ENCODE peak calls at places on chromosomes 2 and 18, in four cellular contexts. B, C, Z and Q are unnamed samples. For H3K4me1, the result is how much of the 10 kb centered on the place peaks cover.

GRCh38 chr18:26794210-26795101 is 71.1 kb downstream of the AQP4 start:
- DNase-seq in B (no peak), C (no peak), Z (no peak), Q (no peak)

GRCh38 chr2:10977003-10977402 is 65.3 kb downstream of the KCNF1 start:
- DNase-seq in B (no peak), C (no peak), Z (no peak), Q (peak)

GRCh38 chr2:110679337-110679707 is 1.5 kb upstream of the BUB1 start:
- DNase-seq in B (peak), C (peak), Z (no peak), Q (no peak)

GRCh38 chr2:86238354-86238753 is 39.1 kb downstream of the MRPL35 start:
- DNase-seq in B (no peak), C (no peak), Z (no peak), Q (no peak)

GRCh38 chr18:54387631-54388030 is 29.9 kb downstream of the C18orf54 start:
- DNase-seq in B (no peak), C (no peak), Z (no peak), Q (no peak)

GRCh38 chr18:80163183-80163582 is 54.1 kb downstream of the ADNP2 start:
- DNase-seq in B (no peak), C (no peak), Z (no peak), Q (no peak)

GRCh38 chr2:64617631-64618151 is 36.0 kb downstream of the SERTAD2 start:
- DNase-seq in B (no peak), C (no peak), Z (no peak), Q (no peak)

GRCh38 chr18:66344227-66344626 is 259.7 kb downstream of the CDH19 start:
- DNase-seq in B (no peak), C (no peak), Z (no peak), Q (no peak)

GRCh38 chr18:11034816-11035215 is 114.6 kb downstream of the PIEZO2 start:
- DNase-seq in B (no peak), C (no peak), Z (no peak), Q (no peak)

GRCh38 chr2:126832038-126832437 is 66.7 kb upstream of the TEX51 start:
- DNase-seq in B (no peak), C (no peak), Z (no peak), Q (no peak)

GRCh38 chr2:207830778-207831549 is 61.3 kb upstream of the FZD5 start:
- DNase-seq in B (no peak), C (no peak), Z (no peak), Q (no peak)

GRCh38 chr2:95121150-95121494 is 486 bp downstream of the MRPS5 start:
- DNase-seq in B (no peak), C (peak), Z (no peak), Q (no peak)

GRCh38 chr2:217876253-217876570 is 126.6 kb downstream of the TNS1 start:
- DNase-seq in B (no peak), C (no peak), Z (no peak), Q (no peak)
- H3K4me1 ChIP-seq in B (under half), C (under half), Z (under half), Q (half or more)

GRCh38 chr2:23418490-23418911 is 33.5 kb downstream of the KLHL29 start:
- DNase-seq in B (no peak), C (no peak), Z (no peak), Q (no peak)
- H3K27ac ChIP-seq in B (peak), C (no peak), Z (no peak), Q (no peak)

GRCh38 chr2:20421988-20422678 is 24.7 kb upstream of the RHOB start:
- DNase-seq in B (peak), C (no peak), Z (peak), Q (peak)
- H3K4me1 ChIP-seq in B (under half), C (under half), Z (under half), Q (under half)

DNA sequence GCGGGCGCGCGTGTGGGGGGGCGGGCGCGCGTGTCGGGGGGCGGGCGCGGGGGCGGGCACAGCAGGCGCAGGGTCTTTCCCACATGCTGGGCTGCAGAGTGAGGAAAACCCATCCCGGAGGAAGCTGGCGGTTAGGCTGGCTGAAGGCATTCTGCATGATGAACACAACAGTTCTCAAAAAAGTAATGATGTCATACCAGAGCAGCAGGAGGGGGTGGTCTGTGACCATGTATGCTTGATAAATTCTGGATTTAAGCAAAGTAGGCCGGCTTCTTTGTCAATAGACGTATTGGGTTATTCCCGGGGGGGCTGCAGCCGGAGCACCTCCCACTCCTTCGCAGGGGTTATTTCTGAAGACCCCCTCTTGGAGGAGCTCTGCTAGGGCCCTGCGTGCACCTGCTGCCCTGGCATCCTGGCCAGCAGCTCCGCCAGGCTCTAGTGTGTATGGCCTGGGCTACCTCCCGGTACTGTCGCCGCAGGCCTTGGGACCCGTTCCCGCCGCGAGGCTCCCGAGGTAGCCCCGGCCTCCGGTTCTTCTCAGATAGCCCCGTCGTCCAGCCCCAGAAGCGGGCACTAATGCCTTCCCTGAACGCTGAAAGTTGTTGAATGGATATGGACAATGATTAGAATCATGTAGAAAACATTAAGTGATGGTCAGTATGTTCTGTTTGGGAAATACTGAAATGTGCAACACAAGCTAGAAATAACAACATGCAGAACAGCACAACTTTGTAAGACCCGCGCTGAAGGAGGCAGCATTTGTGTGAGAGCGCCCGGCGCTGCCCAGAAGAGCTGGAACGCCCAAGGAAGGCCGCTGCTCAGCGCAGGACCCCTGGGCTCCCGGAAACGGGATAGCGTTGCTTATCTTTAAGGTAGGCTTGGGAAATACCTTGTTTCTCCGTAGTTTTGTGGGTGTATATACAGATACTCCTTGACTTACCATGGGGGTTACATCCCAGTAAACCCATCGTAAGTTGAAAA is 101.4 kb upstream of the RAB6C start:
- DNase-seq in B (peak), C (no peak), Z (peak), Q (peak)
- H3K27ac ChIP-seq in B (peak), C (no peak), Z (no peak), Q (peak)

GRCh38 chr2:128169094-128169493 is 78.1 kb downstream of the UGGT1 start:
- DNase-seq in B (no peak), C (no peak), Z (no peak), Q (no peak)
- H3K4me1 ChIP-seq in B (under half), C (under half), Z (under half), Q (under half)

GRCh38 chr2:196233033-196233807 is 61.8 kb upstream of the STK17B start:
- DNase-seq in B (peak), C (peak), Z (peak), Q (no peak)

GRCh38 chr2:196230460-196230859 is 59.1 kb upstream of the STK17B start:
- DNase-seq in B (no peak), C (no peak), Z (no peak), Q (no peak)

GRCh38 chr2:196230051-196230450 is 58.7 kb upstream of the STK17B start:
- DNase-seq in B (no peak), C (no peak), Z (no peak), Q (no peak)

GRCh38 chr2:196234672-196235071 is 63.3 kb upstream of the STK17B start:
- DNase-seq in B (no peak), C (no peak), Z (no peak), Q (no peak)

GRCh38 chr2:196233808-196234501 is 62.6 kb upstream of the STK17B start:
- DNase-seq in B (no peak), C (peak), Z (no peak), Q (no peak)
- H3K27ac ChIP-seq in B (peak), C (peak), Z (peak), Q (peak)

DNA sequence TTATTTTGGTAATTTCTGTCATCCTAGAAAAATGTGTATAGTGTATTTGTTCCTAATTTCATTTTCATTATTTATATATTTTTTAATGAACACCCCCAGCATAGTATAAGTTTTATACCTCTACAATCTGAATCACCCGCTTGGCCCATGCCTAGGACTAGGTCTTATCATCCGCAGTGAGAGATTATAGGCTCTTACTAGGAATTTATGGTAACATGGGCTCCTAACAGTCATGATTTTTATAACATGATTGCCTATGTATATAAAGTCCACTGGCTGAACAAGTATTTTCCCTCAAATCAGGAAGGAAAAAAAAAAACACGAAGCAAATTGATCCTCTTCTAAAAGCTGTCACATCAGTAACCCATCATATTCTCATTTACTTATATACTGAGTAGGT is 666.1 kb upstream of the NRXN1 start:
- DNase-seq in B (no peak), C (no peak), Z (no peak), Q (no peak)
- H3K4me1 ChIP-seq in B (under half), C (under half), Z (under half), Q (under half)

GRCh38 chr2:59180111-59180510 is 939.0 kb upstream of the FANCL start:
- DNase-seq in B (no peak), C (no peak), Z (no peak), Q (no peak)

GRCh38 chr2:59182249-59182648 is 941.1 kb upstream of the FANCL start:
- DNase-seq in B (no peak), C (no peak), Z (no peak), Q (no peak)

GRCh38 chr2:59183070-59183469 is 941.9 kb upstream of the FANCL start:
- DNase-seq in B (no peak), C (no peak), Z (no peak), Q (no peak)

GRCh38 chr2:59181347-59181746 is 940.2 kb upstream of the FANCL start:
- DNase-seq in B (no peak), C (no peak), Z (no peak), Q (no peak)

DNA sequence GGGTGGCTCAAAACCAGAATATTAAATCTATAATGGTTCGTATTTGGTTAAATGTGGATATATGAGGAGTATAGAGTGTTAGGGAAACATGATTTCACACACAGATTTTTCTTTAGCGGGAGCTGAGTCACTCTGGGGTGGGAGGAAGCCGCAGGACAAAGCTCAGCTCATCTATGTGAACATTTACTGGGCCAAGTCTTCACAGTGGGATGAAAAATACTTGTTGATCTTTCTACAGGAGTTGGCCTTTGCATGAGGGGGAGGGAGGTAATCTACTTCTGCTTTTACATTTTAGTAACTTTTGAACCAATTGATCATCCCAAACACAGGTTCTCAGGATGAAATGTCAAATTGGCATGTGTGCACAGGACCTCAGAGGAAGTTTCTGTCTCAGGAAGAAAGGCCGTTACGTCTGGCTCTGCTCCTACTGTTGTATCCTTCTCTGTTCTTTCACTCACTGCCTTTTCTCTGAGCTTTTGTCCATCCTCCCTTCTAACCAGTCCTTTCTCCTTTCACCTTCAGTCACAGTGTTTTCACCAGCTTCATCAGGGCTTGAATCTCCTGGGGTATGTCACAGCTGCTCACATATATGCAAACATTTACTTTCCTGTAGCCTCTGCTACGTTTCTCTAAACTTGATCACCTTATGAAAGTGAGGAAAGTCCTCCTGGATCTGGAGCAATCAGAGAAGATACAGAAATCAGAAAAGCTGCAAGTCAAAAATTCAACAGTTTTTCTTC is 943.3 kb upstream of the FANCL start:
- DNase-seq in B (no peak), C (no peak), Z (no peak), Q (no peak)
- H3K27ac ChIP-seq in B (no peak), C (no peak), Z (no peak), Q (no peak)

DNA sequence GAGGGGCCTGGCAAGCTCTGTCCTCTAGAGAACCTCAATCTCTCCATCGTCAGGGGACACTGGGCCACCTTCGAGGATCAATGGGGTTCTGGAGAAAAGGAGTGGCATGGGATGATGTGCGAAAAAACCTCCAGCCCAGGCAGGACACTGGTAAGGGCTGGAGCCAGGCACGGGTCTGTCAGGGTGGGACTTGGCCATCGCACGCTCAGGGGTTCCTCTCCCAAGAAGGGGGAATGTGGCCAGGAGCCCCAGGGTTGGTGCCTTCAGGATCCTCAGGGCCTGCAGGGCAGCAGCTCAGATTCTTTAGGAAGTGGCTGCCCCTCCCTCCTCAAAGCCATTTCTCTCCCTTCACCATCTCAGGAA is 46.8 kb upstream of the PLB1 start:
- DNase-seq in B (no peak), C (no peak), Z (no peak), Q (peak)
- H3K4me1 ChIP-seq in B (under half), C (under half), Z (half or more), Q (under half)

GRCh38 chr2:99648906-99649606 is 159.2 kb upstream of the REV1 start:
- DNase-seq in B (no peak), C (no peak), Z (no peak), Q (no peak)

GRCh38 chr2:99643824-99644787 is 154.3 kb upstream of the REV1 start:
- DNase-seq in B (no peak), C (no peak), Z (no peak), Q (no peak)

GRCh38 chr2:99645960-99646359 is 156.1 kb upstream of the REV1 start:
- DNase-seq in B (no peak), C (no peak), Z (no peak), Q (no peak)

GRCh38 chr2:99651930-99652670 is 162.3 kb upstream of the REV1 start:
- DNase-seq in B (no peak), C (no peak), Z (no peak), Q (no peak)

DNA sequence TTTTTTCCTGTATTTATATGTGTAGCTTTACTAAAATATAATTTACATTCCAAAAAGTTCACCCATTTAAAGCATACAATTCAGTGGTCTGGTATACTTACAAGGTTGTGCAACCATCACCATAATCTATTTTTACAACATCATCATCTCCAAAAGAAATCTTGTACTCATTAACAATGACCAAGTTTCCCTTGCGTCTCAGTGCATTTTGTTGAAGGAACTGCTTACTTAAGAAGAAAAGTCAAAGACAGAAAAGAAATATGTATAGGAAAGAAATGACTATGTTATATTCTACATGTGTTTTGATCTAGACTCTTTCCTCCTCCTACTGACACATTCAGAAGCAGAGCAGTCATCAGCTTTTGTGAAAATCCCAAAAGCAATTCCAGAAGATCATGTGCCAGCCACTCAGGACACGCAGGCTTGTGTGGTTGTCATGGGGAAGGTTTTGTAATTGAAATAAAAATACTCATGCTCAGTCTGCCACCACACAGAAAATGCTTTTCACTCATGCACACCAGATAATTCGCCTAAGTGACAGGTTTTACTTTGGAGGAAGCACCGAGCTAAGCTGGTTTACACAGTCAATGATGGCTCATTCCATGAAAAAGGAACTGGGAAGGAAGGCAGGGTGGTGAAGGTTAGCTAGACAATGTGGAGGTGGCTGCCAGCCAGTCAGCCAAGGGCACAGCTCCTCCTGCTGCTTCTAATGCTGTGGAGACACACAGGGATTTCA is 158.5 kb upstream of the REV1 start:
- DNase-seq in B (peak), C (no peak), Z (no peak), Q (no peak)
- H3K27ac ChIP-seq in B (peak), C (no peak), Z (no peak), Q (peak)